ENCODE peak calls at places on chromosomes 12 and 14, in six cellular contexts. O, N, Y, Q, S and Z are unnamed samples.
A peak's percentile ranks its signal among the peaks of the same experiment; 100 is the strongest.

GRCh38 chr14:94485944-94486841 is 10.2 kb upstream of the SERPINA9 start:
- DNase-seq in O (peak; percentile 22), N (peak; percentile 62), Y (peak; percentile 71), Q (peak; percentile 88), S (peak; percentile 41), Z (peak; percentile 18)

GRCh38 chr12:64186789-64187188 is 35.3 kb downstream of the KICS2 start:
- DNase-seq in O (no peak), N (no peak), Y (no peak), Q (no peak), S (no peak), Z (no peak)

GRCh38 chr12:101172316-101172715 is 37.7 kb downstream of the SLC5A8 start:
- DNase-seq in O (no peak), N (no peak), Y (no peak), Q (no peak), S (peak; percentile 21), Z (no peak)

GRCh38 chr12:58359084-58359483 is 417.7 kb downstream of the ATP23 start:
- DNase-seq in O (no peak), N (no peak), Y (no peak), Q (peak; percentile 12), S (no peak), Z (no peak)

GRCh38 chr14:37143500-37143874 is 28.9 kb downstream of the SLC25A21 start:
- DNase-seq in O (no peak), N (no peak), Y (no peak), Q (no peak), S (no peak), Z (no peak)

GRCh38 chr12:129064201-129064881 is 211.1 kb downstream of the GLT1D1 start:
- DNase-seq in O (no peak), N (no peak), Y (no peak), Q (no peak), S (no peak), Z (no peak)

GRCh38 chr14:89327771-89328212 is 89.2 kb downstream of the FOXN3 start:
- DNase-seq in O (no peak), N (no peak), Y (no peak), Q (no peak), S (no peak), Z (no peak)

GRCh38 chr12:52901715-52902541 is 2.9 kb downstream of the KRT8 start:
- DNase-seq in O (no peak), N (no peak), Y (no peak), Q (no peak), S (peak; percentile 52), Z (no peak)

GRCh38 chr12:31390991-31391390 is 65.0 kb upstream of the SINHCAF start:
- DNase-seq in O (no peak), N (no peak), Y (no peak), Q (no peak), S (no peak), Z (no peak)

GRCh38 chr12:120225200-120225558 is 24.3 kb upstream of the RPLP0 start:
- DNase-seq in O (no peak), N (no peak), Y (no peak), Q (no peak), S (peak; percentile 60), Z (no peak)
- TF ChIP-seq POLR2AphosphoS5 in O (no peak), N (no peak), Y (no peak), Q (no peak), S (no peak), Z (no peak)

GRCh38 chr12:34605955-34606748 is 583.9 kb downstream of the ALG10 start:
- DNase-seq in O (no peak), N (no peak), Y (peak; percentile 48), Q (peak; percentile 27), S (no peak), Z (no peak)

GRCh38 chr12:34604227-34604626 is 581.9 kb downstream of the ALG10 start:
- DNase-seq in O (no peak), N (no peak), Y (no peak), Q (peak; percentile 40), S (no peak), Z (no peak)

GRCh38 chr12:34605510-34605887 is 583.2 kb downstream of the ALG10 start:
- DNase-seq in O (no peak), N (no peak), Y (no peak), Q (peak; percentile 6), S (no peak), Z (no peak)

GRCh38 chr12:34603382-34604035 is 581.2 kb downstream of the ALG10 start:
- DNase-seq in O (no peak), N (no peak), Y (peak; percentile 50), Q (no peak), S (no peak), Z (no peak)

DNA sequence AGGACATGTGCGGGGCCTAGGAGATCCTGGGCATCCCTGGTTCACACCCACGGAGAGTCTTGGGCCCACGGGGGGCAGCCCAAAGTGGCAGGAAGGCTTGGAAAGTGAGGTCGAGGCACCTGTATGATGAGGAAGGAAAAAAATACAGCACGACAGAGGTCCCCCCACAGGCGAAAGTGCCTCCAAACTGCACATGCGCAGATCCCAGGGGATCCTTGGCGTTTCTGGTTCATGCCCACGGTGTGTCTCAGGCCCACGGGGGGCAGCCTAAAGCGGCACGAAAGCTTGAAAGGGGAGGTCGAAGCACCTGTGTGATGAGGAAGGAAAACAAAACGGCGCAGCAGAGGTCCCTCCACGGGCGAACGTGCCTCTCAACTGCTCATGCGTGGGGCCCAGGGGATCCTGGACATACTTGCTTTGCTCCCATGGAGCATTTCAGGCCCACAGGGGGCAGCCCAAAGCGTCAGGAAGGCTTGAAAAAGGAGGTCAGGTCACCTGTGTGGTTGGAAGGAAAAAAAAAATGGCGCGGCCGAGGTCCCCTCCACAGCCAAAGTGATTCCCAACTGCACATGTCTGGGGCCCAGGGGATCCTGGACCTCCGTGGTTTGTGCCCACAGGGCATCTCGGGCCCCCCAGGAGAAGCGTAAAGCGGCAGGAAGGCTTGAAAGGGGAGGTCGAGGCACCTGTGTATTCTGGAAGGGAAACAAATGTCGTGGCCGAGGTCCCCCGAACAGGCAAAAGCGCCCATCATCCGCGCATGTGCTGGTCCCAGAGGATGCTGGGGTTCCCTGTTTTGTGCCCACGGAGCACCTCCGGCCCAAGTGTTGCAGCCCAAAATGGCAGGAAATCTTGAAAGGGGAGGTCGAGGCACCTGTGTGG is 582.6 kb downstream of the ALG10 start:
- DNase-seq in O (no peak), N (no peak), Y (peak; percentile 52), Q (peak; percentile 38), S (no peak), Z (no peak)
- TF ChIP-seq POLR2AphosphoS5 in O (no peak), N (no peak), Y (no peak), Q (no peak), S (no peak), Z (no peak)

GRCh38 chr12:62603811-62604098 is 137.1 kb downstream of the MON2 start:
- DNase-seq in O (no peak), N (no peak), Y (no peak), Q (peak; percentile 90), S (no peak), Z (no peak)

GRCh38 chr12:62601765-62602444 is 135.3 kb downstream of the MON2 start:
- DNase-seq in O (no peak), N (no peak), Y (no peak), Q (no peak), S (no peak), Z (no peak)

GRCh38 chr12:62604373-62604772 is 137.7 kb downstream of the MON2 start:
- DNase-seq in O (no peak), N (no peak), Y (no peak), Q (no peak), S (no peak), Z (no peak)

GRCh38 chr12:62602445-62603060 is 135.9 kb downstream of the MON2 start:
- DNase-seq in O (peak; percentile 91), N (peak; percentile 87), Y (peak; percentile 95), Q (peak; percentile 97), S (peak; percentile 91), Z (peak; percentile 46)

DNA sequence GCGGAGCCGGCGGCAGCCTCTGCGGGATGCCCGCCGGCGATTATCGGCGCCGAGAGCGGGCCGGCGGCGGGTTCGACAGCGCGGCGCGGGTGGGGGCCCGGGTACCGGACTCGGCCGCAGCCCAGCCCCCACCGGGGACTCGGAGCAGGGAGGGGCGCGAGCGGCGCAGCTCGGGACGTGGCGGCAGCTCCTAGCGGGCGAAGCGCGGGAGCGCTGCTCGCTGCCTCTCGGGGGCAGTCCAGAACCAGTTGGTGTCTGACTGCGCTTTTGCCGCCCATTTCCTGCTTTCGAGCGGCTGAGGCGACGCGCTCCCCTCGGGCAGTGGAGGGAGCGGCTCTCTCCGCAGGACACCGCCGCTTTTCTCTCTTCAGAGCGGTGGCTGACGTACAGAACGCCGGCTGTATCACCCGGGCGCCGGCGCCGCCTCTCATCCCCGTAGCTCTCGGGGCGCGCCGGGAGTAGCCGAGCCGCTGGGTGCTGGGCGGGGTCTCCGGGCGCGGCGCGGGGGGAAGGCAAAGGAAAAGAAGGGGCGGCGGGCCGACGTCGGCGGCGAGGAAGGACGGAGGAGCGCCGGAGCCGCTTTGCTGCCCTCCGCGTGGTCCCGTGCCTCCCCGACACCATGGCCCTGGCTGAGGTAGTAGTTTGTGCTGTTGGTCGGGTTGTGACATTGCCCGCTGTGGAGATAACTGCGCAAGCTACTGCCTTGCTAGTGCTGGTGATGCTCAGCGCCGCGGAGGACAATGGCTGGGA is 136.6 kb downstream of the MON2 start:
- DNase-seq in O (peak; percentile 51), N (peak; percentile 80), Y (peak; percentile 91), Q (peak; percentile 97), S (peak; percentile 86), Z (no peak)
- TF ChIP-seq POLR2AphosphoS5 in O (no peak), N (peak; percentile 84), Y (peak; percentile 73), Q (peak; percentile 66), S (peak; percentile 73), Z (peak; percentile 21)

DNA sequence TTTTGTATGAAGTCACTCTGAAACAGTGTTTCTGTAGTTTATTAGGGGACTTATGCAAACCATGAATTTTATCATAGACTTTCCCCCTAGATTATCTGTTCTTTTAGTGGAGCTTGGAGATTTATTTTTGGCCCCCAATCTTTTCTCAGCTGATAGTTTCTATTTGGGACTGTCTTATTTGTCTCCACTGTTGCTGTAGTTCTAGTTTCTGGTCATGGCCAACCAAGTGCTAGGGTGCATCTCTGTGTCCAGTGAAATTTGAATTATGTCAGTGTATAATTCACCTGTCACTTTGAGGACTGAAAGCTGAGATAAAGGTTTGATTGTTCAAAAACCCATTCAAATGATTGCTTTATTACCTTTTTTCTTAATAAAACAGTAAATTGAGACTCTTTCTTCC is 61.3 kb downstream of the KTN1 start:
- DNase-seq in O (no peak), N (no peak), Y (no peak), Q (no peak), S (no peak), Z (no peak)
- TF ChIP-seq POLR2AphosphoS5 in O (no peak), N (no peak), Y (no peak), Q (no peak), S (no peak), Z (no peak)